ENCODE peak calls at places on chromosomes 6 and 20, in seven cellular contexts. One of them, this sample, is unnamed.

GRCh38 chr6:87808005-87808757 is 106.1 kb upstream of the AKIRIN2 start:
- DNase-seq in A549: no peak
- DNase-seq in astrocyte of the spinal cord: peak; percentile 31
- DNase-seq in upper lobe of right lung: no peak
- DNase-seq in gastrocnemius medialis: no peak
- DNase-seq in psoas muscle: no peak
- DNase-seq in GM06990: no peak
- DNase-seq in this sample: no peak

GRCh38 chr6:112640895-112641294 is 293.8 kb downstream of the RFPL4B start:
- DNase-seq in A549: no peak
- DNase-seq in upper lobe of right lung: no peak
- DNase-seq in astrocyte of the spinal cord: peak; percentile 79
- DNase-seq in GM06990: no peak
- DNase-seq in gastrocnemius medialis: no peak
- DNase-seq in psoas muscle: no peak
- DNase-seq in this sample: peak; percentile 79

GRCh38 chr20:32474967-32475819 is 109.9 kb downstream of the NOL4L start:
- DNase-seq in A549: peak; percentile 94
- DNase-seq in astrocyte of the spinal cord: peak; percentile 98
- DNase-seq in upper lobe of right lung: peak; percentile 95
- DNase-seq in gastrocnemius medialis: peak; percentile 50
- DNase-seq in GM06990: peak; percentile 56
- DNase-seq in psoas muscle: peak; percentile 88
- DNase-seq in this sample: peak; percentile 99

GRCh38 chr20:51715028-51715872 is 52.9 kb downstream of the ATP9A start:
- DNase-seq in psoas muscle: no peak
- DNase-seq in upper lobe of right lung: no peak
- DNase-seq in astrocyte of the spinal cord: no peak
- DNase-seq in gastrocnemius medialis: no peak
- DNase-seq in GM06990: no peak
- DNase-seq in A549: no peak
- DNase-seq in this sample: peak; percentile 11

GRCh38 chr20:20606046-20606445 is 106.4 kb downstream of the RALGAPA2 start:
- DNase-seq in psoas muscle: no peak
- DNase-seq in GM06990: no peak
- DNase-seq in gastrocnemius medialis: no peak
- DNase-seq in astrocyte of the spinal cord: no peak
- DNase-seq in A549: no peak
- DNase-seq in upper lobe of right lung: no peak
- DNase-seq in this sample: no peak

GRCh38 chr20:2919518-2920245 is 46.4 kb downstream of the PTPRA start:
- DNase-seq in psoas muscle: no peak
- DNase-seq in astrocyte of the spinal cord: no peak
- DNase-seq in GM06990: no peak
- DNase-seq in upper lobe of right lung: no peak
- DNase-seq in A549: no peak
- DNase-seq in gastrocnemius medialis: no peak
- DNase-seq in this sample: no peak

GRCh38 chr20:22652685-22653568 is 68.6 kb upstream of the FOXA2 start:
- DNase-seq in A549: no peak
- DNase-seq in gastrocnemius medialis: no peak
- DNase-seq in upper lobe of right lung: no peak
- DNase-seq in astrocyte of the spinal cord: no peak
- DNase-seq in GM06990: no peak
- DNase-seq in psoas muscle: no peak
- DNase-seq in this sample: no peak

GRCh38 chr6:47680056-47680455 is 18.3 kb upstream of the ADGRF4 start:
- DNase-seq in gastrocnemius medialis: no peak
- DNase-seq in A549: no peak
- DNase-seq in GM06990: no peak
- DNase-seq in upper lobe of right lung: no peak
- DNase-seq in psoas muscle: no peak
- DNase-seq in astrocyte of the spinal cord: no peak
- DNase-seq in this sample: no peak

GRCh38 chr6:107264357-107264831 is 149.1 kb upstream of the BEND3 start:
- DNase-seq in A549: peak; percentile 37
- DNase-seq in psoas muscle: no peak
- DNase-seq in GM06990: no peak
- DNase-seq in gastrocnemius medialis: no peak
- DNase-seq in astrocyte of the spinal cord: peak; percentile 50
- DNase-seq in upper lobe of right lung: no peak
- DNase-seq in this sample: peak; percentile 74

GRCh38 chr6:63671098-63671754 is 35.6 kb downstream of the PHF3 start:
- DNase-seq in GM06990: no peak
- DNase-seq in psoas muscle: no peak
- DNase-seq in astrocyte of the spinal cord: no peak
- DNase-seq in upper lobe of right lung: no peak
- DNase-seq in A549: no peak
- DNase-seq in gastrocnemius medialis: no peak
- DNase-seq in this sample: no peak

GRCh38 chr6:157410088-157410487 is 29.1 kb downstream of the ZDHHC14 start:
- DNase-seq in astrocyte of the spinal cord: peak; percentile 33
- DNase-seq in upper lobe of right lung: no peak
- DNase-seq in psoas muscle: no peak
- DNase-seq in GM06990: no peak
- DNase-seq in A549: no peak
- DNase-seq in gastrocnemius medialis: no peak
- DNase-seq in this sample: peak; percentile 50

GRCh38 chr20:61385316-61385715 is 133.3 kb downstream of the CDH4 start:
- DNase-seq in psoas muscle: no peak
- DNase-seq in astrocyte of the spinal cord: no peak
- DNase-seq in A549: no peak
- DNase-seq in upper lobe of right lung: no peak
- DNase-seq in gastrocnemius medialis: no peak
- DNase-seq in GM06990: no peak
- DNase-seq in this sample: no peak

GRCh38 chr20:43658723-43659419 is 8.0 kb upstream of the MYBL2 start:
- DNase-seq in astrocyte of the spinal cord: no peak
- DNase-seq in GM06990: no peak
- DNase-seq in upper lobe of right lung: no peak
- DNase-seq in psoas muscle: no peak
- DNase-seq in A549: no peak
- DNase-seq in gastrocnemius medialis: no peak
- DNase-seq in this sample: no peak
- TF ChIP-seq CTCF in astrocyte of the spinal cord: peak; percentile 13
- TF ChIP-seq CTCF in GM06990: peak; percentile 13
- TF ChIP-seq CTCF in upper lobe of right lung: no peak
- TF ChIP-seq CTCF in psoas muscle: no peak
- TF ChIP-seq CTCF in A549: no peak
- TF ChIP-seq CTCF in gastrocnemius medialis: no peak
- TF ChIP-seq CTCF in this sample: peak; percentile 14

GRCh38 chr20:44475694-44476560 is at the start of gene TTPAL:
- DNase-seq in psoas muscle: peak; percentile 90
- DNase-seq in gastrocnemius medialis: peak; percentile 88
- DNase-seq in astrocyte of the spinal cord: peak; percentile 78
- DNase-seq in A549: peak; percentile 81
- DNase-seq in GM06990: peak; percentile 93
- DNase-seq in upper lobe of right lung: peak; percentile 96
- DNase-seq in this sample: peak; percentile 84
- TF ChIP-seq CTCF in psoas muscle: peak; percentile 41
- TF ChIP-seq CTCF in gastrocnemius medialis: peak; percentile 63
- TF ChIP-seq CTCF in astrocyte of the spinal cord: peak; percentile 25
- TF ChIP-seq CTCF in A549: peak; percentile 20
- TF ChIP-seq CTCF in GM06990: peak; percentile 37
- TF ChIP-seq CTCF in upper lobe of right lung: peak; percentile 24
- TF ChIP-seq CTCF in this sample: peak; percentile 44

DNA sequence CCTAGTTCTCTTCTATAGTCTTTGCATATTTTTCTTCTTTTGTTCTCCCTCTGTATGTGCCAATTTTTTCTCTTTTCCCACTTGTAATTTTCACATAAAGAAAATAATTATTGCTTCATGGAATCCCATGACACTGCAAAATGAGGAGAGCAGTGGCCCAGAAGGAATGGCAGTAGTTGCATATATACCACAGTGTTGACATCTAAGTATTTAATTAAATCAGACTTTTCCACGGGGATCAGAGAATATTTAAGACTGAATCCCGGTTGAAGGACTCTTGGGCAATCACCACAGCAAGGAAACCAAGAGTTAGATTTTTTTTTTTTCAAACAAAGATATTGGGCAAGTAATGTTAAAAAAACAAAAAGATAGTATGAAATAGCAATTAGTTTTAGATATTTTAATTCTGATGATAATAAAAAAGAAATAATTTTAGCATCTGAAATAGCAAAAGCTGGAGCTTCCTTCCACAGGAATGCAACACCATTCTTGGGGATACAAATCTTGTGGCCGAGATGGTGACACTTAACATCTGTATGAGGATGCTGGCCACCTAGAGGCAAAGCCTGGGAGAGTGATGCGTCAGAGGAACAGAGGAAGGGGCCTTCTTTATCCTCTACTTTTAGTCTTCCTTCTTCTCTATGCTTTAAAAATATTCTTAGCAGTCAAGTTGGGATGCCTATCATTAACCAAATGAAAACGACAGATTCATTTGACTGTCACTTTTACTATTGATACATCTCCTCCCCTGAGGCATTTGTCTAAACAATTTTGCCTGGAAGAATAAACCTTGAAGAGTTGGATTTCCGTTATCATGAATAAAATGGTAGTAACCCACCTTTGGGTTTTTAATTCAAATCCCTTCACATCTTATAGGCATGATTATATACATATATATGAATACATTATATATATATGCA is 356.2 kb downstream of the GJA1 start:
- DNase-seq in astrocyte of the spinal cord: no peak
- DNase-seq in upper lobe of right lung: no peak
- DNase-seq in GM06990: no peak
- DNase-seq in A549: no peak
- DNase-seq in gastrocnemius medialis: no peak
- DNase-seq in psoas muscle: no peak
- DNase-seq in this sample: peak; percentile 46
- TF ChIP-seq CTCF in astrocyte of the spinal cord: peak; percentile 5
- TF ChIP-seq CTCF in upper lobe of right lung: no peak
- TF ChIP-seq CTCF in GM06990: peak; percentile 2
- TF ChIP-seq CTCF in A549: no peak
- TF ChIP-seq CTCF in gastrocnemius medialis: no peak
- TF ChIP-seq CTCF in psoas muscle: no peak
- TF ChIP-seq CTCF in this sample: peak; percentile 33

DNA sequence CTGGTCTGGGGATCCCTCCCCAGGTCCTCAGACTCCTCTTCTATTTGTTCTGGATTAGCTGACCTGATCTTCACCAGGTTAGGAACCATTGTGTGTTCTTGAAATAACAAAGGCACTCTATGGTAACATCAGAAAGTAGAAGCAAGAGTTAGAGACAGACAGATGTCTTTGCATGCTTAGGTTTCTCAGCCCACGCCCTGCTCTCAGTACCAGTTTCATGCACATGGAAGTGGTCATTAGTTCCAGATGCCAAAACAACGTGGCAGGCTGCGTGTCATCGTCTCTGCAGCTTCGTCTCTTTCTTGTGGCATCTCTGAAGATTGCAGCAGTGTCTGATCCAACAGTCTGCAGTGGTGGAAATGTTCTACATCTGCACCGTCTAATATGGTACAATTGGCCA is 89.4 kb downstream of the PACRG start:
- DNase-seq in GM06990: no peak
- DNase-seq in A549: no peak
- DNase-seq in psoas muscle: no peak
- DNase-seq in upper lobe of right lung: no peak
- DNase-seq in gastrocnemius medialis: no peak
- DNase-seq in astrocyte of the spinal cord: no peak
- DNase-seq in this sample: no peak
- TF ChIP-seq CTCF in GM06990: no peak
- TF ChIP-seq CTCF in A549: no peak
- TF ChIP-seq CTCF in psoas muscle: no peak
- TF ChIP-seq CTCF in upper lobe of right lung: no peak
- TF ChIP-seq CTCF in gastrocnemius medialis: no peak
- TF ChIP-seq CTCF in astrocyte of the spinal cord: no peak
- TF ChIP-seq CTCF in this sample: no peak

GRCh38 chr20:62401331-62401779 is 5.7 kb downstream of the CABLES2 start:
- DNase-seq in GM06990: no peak
- DNase-seq in upper lobe of right lung: no peak
- DNase-seq in astrocyte of the spinal cord: no peak
- DNase-seq in gastrocnemius medialis: no peak
- DNase-seq in A549: peak; percentile 35
- DNase-seq in psoas muscle: no peak
- DNase-seq in this sample: no peak
- TF ChIP-seq CTCF in GM06990: no peak
- TF ChIP-seq CTCF in upper lobe of right lung: no peak
- TF ChIP-seq CTCF in astrocyte of the spinal cord: peak; percentile 9
- TF ChIP-seq CTCF in gastrocnemius medialis: no peak
- TF ChIP-seq CTCF in A549: peak; percentile 18
- TF ChIP-seq CTCF in psoas muscle: no peak
- TF ChIP-seq CTCF in this sample: peak; percentile 34

GRCh38 chr20:1533059-1533458 is 24.4 kb downstream of the SIRPD start:
- DNase-seq in astrocyte of the spinal cord: no peak
- DNase-seq in GM06990: no peak
- DNase-seq in upper lobe of right lung: no peak
- DNase-seq in psoas muscle: no peak
- DNase-seq in gastrocnemius medialis: no peak
- DNase-seq in A549: no peak
- DNase-seq in this sample: no peak
- TF ChIP-seq CTCF in astrocyte of the spinal cord: no peak
- TF ChIP-seq CTCF in GM06990: peak; percentile 33
- TF ChIP-seq CTCF in upper lobe of right lung: no peak
- TF ChIP-seq CTCF in psoas muscle: no peak
- TF ChIP-seq CTCF in gastrocnemius medialis: no peak
- TF ChIP-seq CTCF in A549: peak; percentile 7
- TF ChIP-seq CTCF in this sample: no peak

GRCh38 chr6:41097467-41098090 is 24.8 kb downstream of the NFYA start:
- DNase-seq in upper lobe of right lung: no peak
- DNase-seq in psoas muscle: no peak
- DNase-seq in gastrocnemius medialis: no peak
- DNase-seq in astrocyte of the spinal cord: peak; percentile 71
- DNase-seq in GM06990: no peak
- DNase-seq in A549: no peak
- DNase-seq in this sample: peak; percentile 87

GRCh38 chr6:41093729-41094128 is 21.0 kb downstream of the NFYA start:
- DNase-seq in astrocyte of the spinal cord: no peak
- DNase-seq in A549: no peak
- DNase-seq in gastrocnemius medialis: no peak
- DNase-seq in upper lobe of right lung: no peak
- DNase-seq in GM06990: no peak
- DNase-seq in psoas muscle: no peak
- DNase-seq in this sample: peak; percentile 79

GRCh38 chr6:41088451-41088850 is 15.7 kb downstream of the NFYA start:
- DNase-seq in gastrocnemius medialis: no peak
- DNase-seq in psoas muscle: no peak
- DNase-seq in astrocyte of the spinal cord: peak; percentile 4
- DNase-seq in upper lobe of right lung: no peak
- DNase-seq in GM06990: no peak
- DNase-seq in A549: no peak
- DNase-seq in this sample: peak; percentile 36

GRCh38 chr6:41090841-41091761 is 18.3 kb downstream of the NFYA start:
- DNase-seq in upper lobe of right lung: no peak
- DNase-seq in gastrocnemius medialis: no peak
- DNase-seq in A549: no peak
- DNase-seq in psoas muscle: no peak
- DNase-seq in astrocyte of the spinal cord: no peak
- DNase-seq in GM06990: no peak
- DNase-seq in this sample: no peak

GRCh38 chr6:41092421-41093140 is 19.8 kb downstream of the NFYA start:
- DNase-seq in GM06990: no peak
- DNase-seq in astrocyte of the spinal cord: peak; percentile 20
- DNase-seq in A549: peak; percentile 7
- DNase-seq in psoas muscle: no peak
- DNase-seq in gastrocnemius medialis: no peak
- DNase-seq in upper lobe of right lung: no peak
- DNase-seq in this sample: peak; percentile 72
- TF ChIP-seq CTCF in GM06990: peak; percentile 46
- TF ChIP-seq CTCF in astrocyte of the spinal cord: peak; percentile 50
- TF ChIP-seq CTCF in A549: peak; percentile 43
- TF ChIP-seq CTCF in psoas muscle: peak; percentile 28
- TF ChIP-seq CTCF in gastrocnemius medialis: no peak
- TF ChIP-seq CTCF in upper lobe of right lung: no peak
- TF ChIP-seq CTCF in this sample: peak; percentile 62